ENCODE peak calls at places on chromosomes 6 and 20, in nine cellular contexts. I is NCI-H2171 treated with DMSO at 0.1 percent for 48 hours; R is osteocyte; G is AG08396; U is left lobe of liver; S is Peyer's patch; Z is GM03348; V is omental fat pad; X is effector memory CD4-positive, alpha-beta T cell. B is an unnamed sample.

GRCh38 chr6:137498488-137499219 is 4.5 kb upstream of the OLIG3 start:
- DNase-seq in U (no peak), I (no peak), S (no peak), Z (no peak), G (no peak), V (no peak), X (no peak), R (no peak), B (no peak)

GRCh38 chr6:130760006-130760405 is 67.2 kb upstream of the SMLR1 start:
- DNase-seq in Z (peak; percentile 64), X (no peak), I (no peak), G (peak; percentile 66), S (no peak), U (no peak), V (no peak), R (no peak), B (no peak)

GRCh38 chr6:54267798-54268197 is 40.4 kb upstream of the TINAG start:
- DNase-seq in X (no peak), S (no peak), I (peak; percentile 34), V (no peak), Z (peak; percentile 14), U (no peak), G (peak; percentile 7), R (no peak), B (no peak)

GRCh38 chr20:34043025-34043424 is 49.3 kb downstream of the RALY start:
- DNase-seq in I (no peak), V (no peak), Z (no peak), G (no peak), U (no peak), R (no peak), S (no peak), X (no peak), B (no peak)

GRCh38 chr6:14709066-14709670 is 536.7 kb upstream of the JARID2 start:
- DNase-seq in V (no peak), R (no peak), I (no peak), S (no peak), U (no peak), X (no peak), Z (no peak), G (no peak), B (no peak)

GRCh38 chr6:29943053-29943966 is 978 bp downstream of the HLA-A start:
- DNase-seq in Z (no peak), V (no peak), G (no peak), X (peak; percentile 27), R (no peak), I (no peak), U (no peak), S (peak; percentile 35), B (no peak)

GRCh38 chr20:35232575-35232974 is 6.1 kb downstream of the MMP24 start:
- DNase-seq in Z (peak; percentile 70), R (no peak), X (no peak), S (no peak), V (no peak), I (peak; percentile 92), U (no peak), G (peak; percentile 63), B (no peak)

GRCh38 chr6:12537389-12537788 is 179.2 kb upstream of the PHACTR1 start:
- DNase-seq in R (no peak), G (no peak), I (no peak), S (no peak), Z (no peak), X (no peak), V (no peak), U (no peak), B (no peak)

GRCh38 chr6:69584536-69584912 is 212.3 kb downstream of the LMBRD1 start:
- DNase-seq in S (no peak), U (no peak), Z (no peak), R (no peak), I (no peak), G (no peak), X (no peak), V (no peak), B (no peak)

GRCh38 chr20:63864545-63864977 is 509 bp upstream of the TPD52L2 start:
- DNase-seq in S (no peak), Z (no peak), X (no peak), R (no peak), I (no peak), V (no peak), U (no peak), G (no peak), B (no peak)

GRCh38 chr6:166957805-166958076 is 1.4 kb upstream of the RNASET2 start:
- DNase-seq in R (no peak), X (no peak), V (no peak), Z (no peak), I (no peak), G (no peak), U (no peak), S (no peak), B (no peak)